ENCODE peak calls at places on chromosomes 1 and 21, in eight cellular contexts. P is D341Med, B is colonic mucosa, E is HEK293T, Q is NCI-H510A, I is NCI-H748 treated with DMSO at 0.1 percent for 48 hours, Y is NCI-H187 treated with DMSO at 0.1 percent for 48 hours, Z is naive B cell. G is an unnamed sample.

GRCh38 chr1:234702342-234703000 is 92.5 kb upstream of the IRF2BP2 start:
- DNase-seq in P (no peak), B (peak; percentile 28), E (no peak), Q (no peak), I (no peak), Y (no peak), Z (no peak), G (no peak)

GRCh38 chr1:165844114-165844798 is 16.8 kb downstream of the UCK2 start:
- DNase-seq in P (no peak), B (no peak), E (no peak), Q (no peak), I (no peak), Y (no peak), Z (no peak), G (no peak)

GRCh38 chr21:29181799-29182470 is 51.5 kb downstream of the MAP3K7CL start:
- DNase-seq in P (no peak), B (no peak), E (peak; percentile 46), Q (no peak), I (no peak), Y (no peak), Z (no peak), G (peak; percentile 61)

GRCh38 chr1:241356187-241356518 is 852 bp downstream of the RGS7 start:
- DNase-seq in P (peak; percentile 61), B (no peak), E (no peak), Q (no peak), I (no peak), Y (no peak), Z (no peak), G (no peak)

GRCh38 chr1:209400351-209401220 is 182.9 kb upstream of the CAMK1G start:
- DNase-seq in P (no peak), B (no peak), E (no peak), Q (no peak), I (no peak), Y (no peak), Z (no peak), G (no peak)

GRCh38 chr21:35116777-35117176 is 67.7 kb upstream of the RUNX1 start:
- DNase-seq in P (no peak), B (no peak), E (no peak), Q (no peak), I (no peak), Y (no peak), Z (no peak), G (no peak)

GRCh38 chr1:30373471-30374399 is 349.6 kb downstream of the MATN1 start:
- DNase-seq in P (no peak), B (no peak), E (no peak), Q (no peak), I (no peak), Y (no peak), Z (no peak), G (no peak)

GRCh38 chr1:168717906-168718891 is 10.8 kb downstream of the DPT start:
- DNase-seq in P (no peak), B (no peak), E (no peak), Q (no peak), I (no peak), Y (no peak), Z (no peak), G (no peak)

GRCh38 chr1:26582836-26583460 is 53.4 kb downstream of the RPS6KA1 start:
- DNase-seq in P (no peak), B (no peak), E (no peak), Q (no peak), I (no peak), Y (no peak), Z (no peak), G (no peak)

GRCh38 chr1:235857756-235858155 is 8.9 kb downstream of the LYST start:
- DNase-seq in P (no peak), B (no peak), E (no peak), Q (no peak), I (no peak), Y (no peak), Z (no peak), G (no peak)

GRCh38 chr1:183051546-183051945 is 28.3 kb downstream of the LAMC1 start:
- DNase-seq in P (no peak), B (no peak), E (no peak), Q (no peak), I (no peak), Y (no peak), Z (no peak), G (no peak)

GRCh38 chr1:59008599-59009347 is 224.9 kb upstream of the JUN start:
- DNase-seq in P (no peak), B (no peak), E (no peak), Q (no peak), I (no peak), Y (no peak), Z (no peak), G (no peak)

GRCh38 chr1:170513138-170513537 is 18.8 kb upstream of the GORAB start:
- DNase-seq in P (no peak), B (no peak), E (peak; percentile 15), Q (no peak), I (no peak), Y (no peak), Z (no peak), G (no peak)

GRCh38 chr1:20555025-20555757 is 2.8 kb downstream of the FAM43B start:
- DNase-seq in P (no peak), B (no peak), E (no peak), Q (no peak), I (no peak), Y (no peak), Z (no peak), G (no peak)

GRCh38 chr1:243251544-243251943 is 3.5 kb downstream of the CEP170 start:
- DNase-seq in P (no peak), B (no peak), E (no peak), Q (no peak), I (no peak), Y (no peak), Z (no peak), G (no peak)

GRCh38 chr21:30718239-30718909 is at the start of gene KRTAP21-3:
- DNase-seq in P (no peak), B (no peak), E (no peak), Q (no peak), I (no peak), Y (no peak), Z (no peak), G (no peak)

GRCh38 chr1:111833334-111833733 is 77.6 kb downstream of the DDX20 start:
- DNase-seq in P (no peak), B (no peak), E (no peak), Q (no peak), I (no peak), Y (no peak), Z (no peak), G (no peak)

GRCh38 chr1:232172556-232172955 is 457.4 kb downstream of the SIPA1L2 start:
- DNase-seq in P (no peak), B (no peak), E (no peak), Q (no peak), I (no peak), Y (no peak), Z (no peak), G (no peak)

GRCh38 chr1:209409786-209410185 is 173.7 kb upstream of the CAMK1G start:
- DNase-seq in P (no peak), B (no peak), E (no peak), Q (no peak), I (no peak), Y (no peak), Z (no peak), G (no peak)

GRCh38 chr21:42465008-42465878 is 30.8 kb downstream of the RSPH1 start:
- DNase-seq in P (no peak), B (peak; percentile 64), E (no peak), Q (no peak), I (no peak), Y (no peak), Z (peak; percentile 61), G (peak; percentile 65)

GRCh38 chr1:19731311-19731821 is 66.7 kb downstream of the HTR6 start:
- DNase-seq in P (no peak), B (no peak), E (no peak), Q (no peak), I (no peak), Y (no peak), Z (no peak), G (no peak)

GRCh38 chr1:58590019-58590418 is 13.0 kb upstream of the TACSTD2 start:
- DNase-seq in P (no peak), B (no peak), E (no peak), Q (no peak), I (no peak), Y (no peak), Z (no peak), G (no peak)

GRCh38 chr1:185570962-185571361 is 163.2 kb upstream of the HMCN1 start:
- DNase-seq in P (no peak), B (peak; percentile 63), E (no peak), Q (no peak), I (no peak), Y (no peak), Z (no peak), G (no peak)

GRCh38 chr1:226738421-226738994 is 574 bp downstream of the ITPKB start:
- DNase-seq in P (peak; percentile 59), B (peak; percentile 37), E (peak; percentile 49), Q (peak; percentile 44), I (no peak), Y (no peak), Z (peak; percentile 45), G (peak; percentile 44)

GRCh38 chr1:27382950-27383627 is at the start of gene CD164L2:
- DNase-seq in P (peak; percentile 50), B (peak; percentile 88), E (peak; percentile 49), Q (no peak), I (no peak), Y (no peak), Z (no peak), G (peak; percentile 65)

GRCh38 chr1:209150114-209150513 is 433.4 kb upstream of the CAMK1G start:
- DNase-seq in P (no peak), B (no peak), E (peak; percentile 38), Q (no peak), I (no peak), Y (no peak), Z (no peak), G (peak; percentile 36)

GRCh38 chr1:212981571-212982328 is 31.4 kb downstream of the VASH2 start:
- DNase-seq in P (no peak), B (no peak), E (no peak), Q (no peak), I (no peak), Y (no peak), Z (no peak), G (no peak)

GRCh38 chr1:201964266-201964665 is 9.0 kb downstream of the TIMM17A start:
- DNase-seq in P (no peak), B (no peak), E (no peak), Q (no peak), I (no peak), Y (no peak), Z (no peak), G (no peak)

GRCh38 chr1:112322983-112323678 is 72.9 kb upstream of the CTTNBP2NL start:
- DNase-seq in P (no peak), B (no peak), E (no peak), Q (no peak), I (no peak), Y (no peak), Z (no peak), G (no peak)

GRCh38 chr1:212566522-212567479 is 41.8 kb upstream of the ATF3 start:
- DNase-seq in P (peak; percentile 56), B (peak; percentile 60), E (peak; percentile 62), Q (peak; percentile 46), I (peak; percentile 42), Y (peak; percentile 39), Z (peak; percentile 38), G (peak; percentile 70)

GRCh38 chr1:224564491-224565084 is 51.5 kb upstream of the CNIH3 start:
- DNase-seq in P (no peak), B (no peak), E (no peak), Q (no peak), I (no peak), Y (no peak), Z (no peak), G (no peak)

GRCh38 chr1:247096544-247096943 is 7.6 kb downstream of the ZNF669 start:
- DNase-seq in P (no peak), B (no peak), E (no peak), Q (no peak), I (no peak), Y (no peak), Z (no peak), G (no peak)

GRCh38 chr1:206979379-206980043 is 9.3 kb upstream of the FCAMR start:
- DNase-seq in P (no peak), B (no peak), E (peak; percentile 36), Q (no peak), I (no peak), Y (no peak), Z (no peak), G (peak; percentile 52)

GRCh38 chr1:5980314-5981008 is 11.8 kb downstream of the NPHP4 start:
- DNase-seq in P (peak; percentile 81), B (no peak), E (peak; percentile 71), Q (peak; percentile 99), I (no peak), Y (no peak), Z (no peak), G (peak; percentile 63)

G was measured in HT-29.